ENCODE peak calls at places on chromosomes 5 and 9, in seven cellular contexts. One of them, this sample, is unnamed. For H3K4me1 and H3K27me3, the result is how much of the 10 kb centered on the place peaks cover.

GRCh38 chr5:158492850-158493249 is 606.9 kb downstream of the EBF1 start:
- DNase-seq in PC-9: no peak
- DNase-seq in GM23248: peak
- DNase-seq in K562: no peak
- DNase-seq in tibial nerve: no peak
- DNase-seq in ovary: no peak
- DNase-seq in naive thymus-derived CD4-positive, alpha-beta T cell: no peak
- DNase-seq in this sample: no peak

GRCh38 chr5:179700401-179700918 is 1.7 kb downstream of the CANX start:
- DNase-seq in ovary: no peak
- DNase-seq in naive thymus-derived CD4-positive, alpha-beta T cell: no peak
- DNase-seq in PC-9: no peak
- DNase-seq in tibial nerve: no peak
- DNase-seq in K562: peak
- DNase-seq in GM23248: peak
- DNase-seq in this sample: no peak

GRCh38 chr5:52727568-52727967 is 60.1 kb upstream of the ITGA1 start:
- DNase-seq in ovary: no peak
- DNase-seq in K562: no peak
- DNase-seq in GM23248: peak
- DNase-seq in PC-9: peak
- DNase-seq in tibial nerve: no peak
- DNase-seq in naive thymus-derived CD4-positive, alpha-beta T cell: no peak
- DNase-seq in this sample: no peak

GRCh38 chr5:140106101-140106500 is 7.8 kb upstream of the PURA start:
- DNase-seq in tibial nerve: no peak
- DNase-seq in GM23248: peak
- DNase-seq in ovary: no peak
- DNase-seq in PC-9: no peak
- DNase-seq in K562: no peak
- DNase-seq in naive thymus-derived CD4-positive, alpha-beta T cell: no peak
- DNase-seq in this sample: no peak

GRCh38 chr5:172140866-172141265 is 47.2 kb downstream of the STK10 start:
- DNase-seq in PC-9: no peak
- DNase-seq in ovary: no peak
- DNase-seq in naive thymus-derived CD4-positive, alpha-beta T cell: no peak
- DNase-seq in GM23248: no peak
- DNase-seq in K562: no peak
- DNase-seq in tibial nerve: no peak
- DNase-seq in this sample: no peak

GRCh38 chr5:89421035-89421434 is 538.1 kb upstream of the MEF2C start:
- DNase-seq in ovary: no peak
- DNase-seq in tibial nerve: no peak
- DNase-seq in K562: no peak
- DNase-seq in naive thymus-derived CD4-positive, alpha-beta T cell: no peak
- DNase-seq in GM23248: peak
- DNase-seq in PC-9: no peak
- DNase-seq in this sample: no peak

GRCh38 chr9:136566899-136567298 is 21.1 kb upstream of the NOTCH1 start:
- DNase-seq in GM23248: peak
- DNase-seq in naive thymus-derived CD4-positive, alpha-beta T cell: no peak
- DNase-seq in tibial nerve: peak
- DNase-seq in ovary: peak
- DNase-seq in K562: no peak
- DNase-seq in PC-9: no peak
- DNase-seq in this sample: no peak

GRCh38 chr9:135533674-135534073 is 12.3 kb upstream of the OBP2A start:
- DNase-seq in tibial nerve: no peak
- DNase-seq in K562: no peak
- DNase-seq in ovary: no peak
- DNase-seq in naive thymus-derived CD4-positive, alpha-beta T cell: no peak
- DNase-seq in GM23248: no peak
- DNase-seq in PC-9: no peak
- DNase-seq in this sample: no peak

GRCh38 chr9:118302721-118303120 is 598.5 kb downstream of the TLR4 start:
- DNase-seq in GM23248: no peak
- DNase-seq in PC-9: no peak
- DNase-seq in naive thymus-derived CD4-positive, alpha-beta T cell: no peak
- DNase-seq in K562: no peak
- DNase-seq in tibial nerve: no peak
- DNase-seq in ovary: no peak
- DNase-seq in this sample: no peak

GRCh38 chr5:31404325-31404724 is 127.6 kb downstream of the DROSHA start:
- DNase-seq in K562: no peak
- DNase-seq in tibial nerve: no peak
- DNase-seq in PC-9: no peak
- DNase-seq in GM23248: no peak
- DNase-seq in ovary: no peak
- DNase-seq in naive thymus-derived CD4-positive, alpha-beta T cell: no peak
- DNase-seq in this sample: no peak

GRCh38 chr5:32474201-32474854 is 29.8 kb upstream of the ZFR start:
- DNase-seq in ovary: no peak
- DNase-seq in GM23248: no peak
- DNase-seq in tibial nerve: no peak
- DNase-seq in naive thymus-derived CD4-positive, alpha-beta T cell: no peak
- DNase-seq in K562: no peak
- DNase-seq in PC-9: no peak
- DNase-seq in this sample: no peak

GRCh38 chr9:114300846-114301797 is 21.8 kb upstream of the ORM1 start:
- DNase-seq in GM23248: no peak
- DNase-seq in K562: no peak
- DNase-seq in tibial nerve: no peak
- DNase-seq in ovary: peak
- DNase-seq in PC-9: no peak
- DNase-seq in naive thymus-derived CD4-positive, alpha-beta T cell: no peak
- DNase-seq in this sample: no peak

GRCh38 chr5:93305984-93306383 is 275.0 kb downstream of the NR2F1-AS1 start:
- DNase-seq in GM23248: no peak
- DNase-seq in naive thymus-derived CD4-positive, alpha-beta T cell: no peak
- DNase-seq in tibial nerve: no peak
- DNase-seq in K562: no peak
- DNase-seq in ovary: no peak
- DNase-seq in PC-9: peak
- DNase-seq in this sample: no peak

GRCh38 chr5:92500752-92501151 is 1080.3 kb downstream of the NR2F1-AS1 start:
- DNase-seq in ovary: no peak
- DNase-seq in naive thymus-derived CD4-positive, alpha-beta T cell: no peak
- DNase-seq in PC-9: no peak
- DNase-seq in K562: no peak
- DNase-seq in GM23248: no peak
- DNase-seq in tibial nerve: no peak
- DNase-seq in this sample: no peak

GRCh38 chr9:89036383-89036782 is 45.1 kb downstream of the S1PR3 start:
- DNase-seq in K562: no peak
- DNase-seq in ovary: no peak
- DNase-seq in PC-9: no peak
- DNase-seq in tibial nerve: no peak
- DNase-seq in naive thymus-derived CD4-positive, alpha-beta T cell: no peak
- DNase-seq in GM23248: no peak
- DNase-seq in this sample: no peak

GRCh38 chr9:119375892-119376291 is 6.7 kb upstream of the BRINP1 start:
- DNase-seq in ovary: no peak
- DNase-seq in PC-9: peak
- DNase-seq in tibial nerve: no peak
- DNase-seq in K562: peak
- DNase-seq in GM23248: peak
- DNase-seq in naive thymus-derived CD4-positive, alpha-beta T cell: no peak
- DNase-seq in this sample: no peak

GRCh38 chr9:92097997-92098482 is 17.2 kb downstream of the SPTLC1 start:
- DNase-seq in tibial nerve: peak
- DNase-seq in GM23248: no peak
- DNase-seq in PC-9: no peak
- DNase-seq in K562: no peak
- DNase-seq in naive thymus-derived CD4-positive, alpha-beta T cell: peak
- DNase-seq in ovary: peak
- DNase-seq in this sample: peak

GRCh38 chr9:28598396-28598795 is 1025.1 kb upstream of the C9orf72 start:
- DNase-seq in PC-9: no peak
- DNase-seq in GM23248: no peak
- DNase-seq in naive thymus-derived CD4-positive, alpha-beta T cell: no peak
- DNase-seq in K562: no peak
- DNase-seq in tibial nerve: no peak
- DNase-seq in ovary: no peak
- DNase-seq in this sample: no peak

GRCh38 chr9:34642679-34643078 is 3.8 kb upstream of the GALT start:
- DNase-seq in naive thymus-derived CD4-positive, alpha-beta T cell: no peak
- DNase-seq in tibial nerve: no peak
- DNase-seq in K562: no peak
- DNase-seq in PC-9: no peak
- DNase-seq in ovary: no peak
- DNase-seq in GM23248: no peak
- DNase-seq in this sample: no peak

GRCh38 chr9:7549261-7549660 is 250.3 kb downstream of the DMAC1 start:
- DNase-seq in naive thymus-derived CD4-positive, alpha-beta T cell: no peak
- DNase-seq in tibial nerve: no peak
- DNase-seq in PC-9: no peak
- DNase-seq in K562: no peak
- DNase-seq in ovary: no peak
- DNase-seq in GM23248: no peak
- DNase-seq in this sample: peak

GRCh38 chr5:138503487-138504270 is 38.4 kb downstream of the EGR1 start:
- DNase-seq in PC-9: peak
- DNase-seq in GM23248: peak
- DNase-seq in ovary: no peak
- DNase-seq in tibial nerve: peak
- DNase-seq in K562: peak
- DNase-seq in naive thymus-derived CD4-positive, alpha-beta T cell: peak
- DNase-seq in this sample: peak

GRCh38 chr9:98860871-98861293 is 53.4 kb downstream of the GALNT12 start:
- DNase-seq in GM23248: peak
- DNase-seq in tibial nerve: peak
- DNase-seq in ovary: peak
- DNase-seq in PC-9: no peak
- DNase-seq in naive thymus-derived CD4-positive, alpha-beta T cell: no peak
- DNase-seq in K562: no peak
- DNase-seq in this sample: no peak

GRCh38 chr9:19379697-19380046 is 364 bp downstream of the RPS6 start:
- DNase-seq in tibial nerve: peak
- DNase-seq in PC-9: no peak
- DNase-seq in K562: peak
- DNase-seq in naive thymus-derived CD4-positive, alpha-beta T cell: no peak
- DNase-seq in ovary: no peak
- DNase-seq in GM23248: peak
- DNase-seq in this sample: peak

GRCh38 chr5:137035480-137035878 is 463.6 kb downstream of the SPOCK1 start:
- DNase-seq in K562: no peak
- DNase-seq in tibial nerve: no peak
- DNase-seq in PC-9: peak
- DNase-seq in ovary: no peak
- DNase-seq in GM23248: peak
- DNase-seq in naive thymus-derived CD4-positive, alpha-beta T cell: no peak
- DNase-seq in this sample: no peak

GRCh38 chr9:88477300-88477751 is 57.7 kb upstream of the NXNL2 start:
- DNase-seq in naive thymus-derived CD4-positive, alpha-beta T cell: no peak
- DNase-seq in ovary: no peak
- DNase-seq in PC-9: no peak
- DNase-seq in K562: no peak
- DNase-seq in tibial nerve: no peak
- DNase-seq in GM23248: peak
- DNase-seq in this sample: no peak

GRCh38 chr5:58317009-58317408 is 142.9 kb downstream of the PLK2 start:
- DNase-seq in K562: no peak
- DNase-seq in naive thymus-derived CD4-positive, alpha-beta T cell: no peak
- DNase-seq in PC-9: no peak
- DNase-seq in tibial nerve: no peak
- DNase-seq in GM23248: no peak
- DNase-seq in ovary: no peak
- DNase-seq in this sample: no peak

GRCh38 chr5:14728109-14728938 is 63.8 kb downstream of the OTULIN start:
- DNase-seq in ovary: no peak
- DNase-seq in naive thymus-derived CD4-positive, alpha-beta T cell: no peak
- DNase-seq in tibial nerve: no peak
- DNase-seq in PC-9: no peak
- DNase-seq in GM23248: no peak
- DNase-seq in K562: no peak
- DNase-seq in this sample: no peak

GRCh38 chr5:50667653-50668403 is 1.4 kb downstream of the PARP8 start:
- DNase-seq in K562: no peak
- DNase-seq in tibial nerve: peak
- DNase-seq in naive thymus-derived CD4-positive, alpha-beta T cell: peak
- DNase-seq in GM23248: peak
- DNase-seq in PC-9: peak
- DNase-seq in ovary: peak
- DNase-seq in this sample: peak
- H3K4me1 ChIP-seq in K562: under half
- H3K4me1 ChIP-seq in tibial nerve: under half
- H3K4me1 ChIP-seq in naive thymus-derived CD4-positive, alpha-beta T cell: under half
- H3K4me1 ChIP-seq in GM23248: under half
- H3K4me1 ChIP-seq in PC-9: under half
- H3K4me1 ChIP-seq in ovary: under half
- H3K4me1 ChIP-seq in this sample: under half

DNA sequence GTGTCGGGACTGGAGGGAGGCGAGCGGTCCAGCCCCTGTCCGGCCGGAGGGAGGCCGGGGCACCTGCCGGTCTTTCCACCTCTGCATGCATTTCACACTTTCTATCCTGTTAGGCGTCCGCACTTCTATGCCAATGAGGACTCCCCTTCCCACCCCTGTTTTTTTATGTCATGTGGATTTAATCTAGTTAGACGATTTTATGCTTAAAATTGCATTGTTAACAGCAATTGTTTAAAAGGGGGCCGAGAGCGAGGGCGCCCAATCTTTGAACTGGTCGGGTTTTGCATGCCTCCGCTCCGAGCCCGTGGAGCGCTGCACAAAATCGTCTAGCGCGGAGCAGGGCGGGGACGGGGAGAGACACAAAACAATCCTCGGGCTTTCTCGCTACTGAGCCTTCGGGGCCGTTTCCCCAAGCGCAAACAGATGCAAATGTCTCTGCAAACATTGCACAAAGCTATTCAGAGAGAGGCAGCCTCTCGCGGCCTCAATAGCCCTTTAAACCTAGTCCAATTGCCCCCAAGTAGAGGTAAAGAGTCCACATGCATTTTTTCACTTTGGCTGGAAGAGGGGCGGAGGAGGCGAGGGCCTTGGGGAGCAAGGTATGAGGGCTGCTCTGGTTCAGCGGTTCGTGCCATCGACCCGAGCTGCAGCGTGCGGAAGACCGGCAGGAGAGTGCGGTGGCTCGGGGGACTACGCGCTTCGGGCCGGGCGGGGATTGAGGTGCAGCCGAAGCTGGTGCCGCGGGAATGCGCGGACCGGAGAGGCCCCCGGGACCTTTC is 37.5 kb upstream of the TIFAB start:
- DNase-seq in GM23248: peak
- DNase-seq in tibial nerve: no peak
- DNase-seq in ovary: no peak
- DNase-seq in PC-9: no peak
- DNase-seq in naive thymus-derived CD4-positive, alpha-beta T cell: no peak
- DNase-seq in K562: no peak
- DNase-seq in this sample: no peak
- H3K27me3 ChIP-seq in GM23248: under half
- H3K27me3 ChIP-seq in tibial nerve: half or more
- H3K27me3 ChIP-seq in ovary: under half
- H3K27me3 ChIP-seq in PC-9: under half
- H3K27me3 ChIP-seq in naive thymus-derived CD4-positive, alpha-beta T cell: under half
- H3K27me3 ChIP-seq in K562: under half
- H3K27me3 ChIP-seq in this sample: under half

GRCh38 chr5:126139086-126139485 is 284.1 kb upstream of the GRAMD2B start:
- DNase-seq in ovary: no peak
- DNase-seq in naive thymus-derived CD4-positive, alpha-beta T cell: no peak
- DNase-seq in GM23248: peak
- DNase-seq in K562: no peak
- DNase-seq in PC-9: no peak
- DNase-seq in tibial nerve: no peak
- DNase-seq in this sample: no peak
- H3K4me3 ChIP-seq in ovary: no peak
- H3K4me3 ChIP-seq in naive thymus-derived CD4-positive, alpha-beta T cell: no peak
- H3K4me3 ChIP-seq in GM23248: peak
- H3K4me3 ChIP-seq in K562: no peak
- H3K4me3 ChIP-seq in PC-9: no peak
- H3K4me3 ChIP-seq in tibial nerve: no peak
- H3K4me3 ChIP-seq in this sample: no peak

GRCh38 chr9:129624168-129624759 is 1.7 kb upstream of the NTMT1 start:
- DNase-seq in K562: peak
- DNase-seq in tibial nerve: peak
- DNase-seq in GM23248: peak
- DNase-seq in naive thymus-derived CD4-positive, alpha-beta T cell: peak
- DNase-seq in PC-9: peak
- DNase-seq in ovary: peak
- DNase-seq in this sample: peak
- H3K4me1 ChIP-seq in K562: under half
- H3K4me1 ChIP-seq in tibial nerve: half or more
- H3K4me1 ChIP-seq in GM23248: under half
- H3K4me1 ChIP-seq in naive thymus-derived CD4-positive, alpha-beta T cell: under half
- H3K4me1 ChIP-seq in PC-9: under half
- H3K4me1 ChIP-seq in ovary: under half
- H3K4me1 ChIP-seq in this sample: half or more